ENCODE peak calls at places on chromosome 11, in eight cellular contexts. S is IMR-90, D is right lobe of liver, V is HCT116, G is lower leg skin, F is sigmoid colon, M is uterus, A is ovary. C is an unnamed sample.
A peak's percentile ranks its signal among the peaks of the same experiment; 100 is the strongest.

GRCh38 chr11:12189543-12190235 is 79.3 kb downstream of the MICAL2 start:
- DNase-seq in S (no peak), D (no peak), V (no peak), G (peak; percentile 62), F (no peak), M (no peak), A (no peak), C (no peak)

GRCh38 chr11:19079643-19080440 is 19.3 kb upstream of the MRGPRX2 start:
- DNase-seq in S (peak; percentile 68), D (no peak), V (peak; percentile 47), G (no peak), F (no peak), M (peak; percentile 25), A (no peak), C (no peak)

GRCh38 chr11:13316528-13316961 is 39.0 kb downstream of the BMAL1 start:
- DNase-seq in S (peak; percentile 55), D (no peak), V (no peak), G (no peak), F (no peak), M (peak; percentile 36), A (peak; percentile 43), C (no peak)

GRCh38 chr11:69558519-69558941 is 77.1 kb downstream of the LINC01488 start:
- DNase-seq in S (no peak), D (no peak), V (no peak), G (no peak), F (no peak), M (no peak), A (no peak), C (no peak)

GRCh38 chr11:17600316-17601205 is 53.5 kb downstream of the OTOG start:
- DNase-seq in S (no peak), D (peak; percentile 33), V (no peak), G (peak; percentile 8), F (peak; percentile 56), M (no peak), A (no peak), C (no peak)

GRCh38 chr11:93648168-93648567 is 13.3 kb upstream of the CEP295 start:
- DNase-seq in S (peak; percentile 21), D (no peak), V (no peak), G (no peak), F (no peak), M (no peak), A (no peak), C (no peak)

GRCh38 chr11:120931057-120931779 is 92.7 kb upstream of the TBCEL start:
- DNase-seq in S (no peak), D (no peak), V (no peak), G (no peak), F (no peak), M (no peak), A (no peak), C (peak; percentile 50)

GRCh38 chr11:110000045-110000502 is 93.1 kb upstream of the ZC3H12C start:
- DNase-seq in S (peak; percentile 99), D (no peak), V (peak; percentile 23), G (no peak), F (no peak), M (no peak), A (no peak), C (no peak)

GRCh38 chr11:18633256-18634139 is 644 bp downstream of the SPTY2D1 start:
- DNase-seq in S (peak; percentile 48), D (peak; percentile 42), V (no peak), G (no peak), F (peak; percentile 68), M (no peak), A (no peak), C (peak; percentile 73)

GRCh38 chr11:32005786-32006406 is 85.0 kb upstream of the RCN1 start:
- DNase-seq in S (peak; percentile 8), D (no peak), V (no peak), G (no peak), F (no peak), M (no peak), A (no peak), C (no peak)

GRCh38 chr11:118003021-118003423 is 16.8 kb downstream of the IL10RA start:
- DNase-seq in S (no peak), D (peak; percentile 28), V (no peak), G (no peak), F (no peak), M (no peak), A (no peak), C (no peak)

GRCh38 chr11:57427692-57428082 is 766 bp upstream of the SLC43A3 start:
- DNase-seq in S (peak; percentile 57), D (peak; percentile 75), V (no peak), G (peak; percentile 89), F (peak; percentile 94), M (peak; percentile 89), A (peak; percentile 87), C (no peak)

GRCh38 chr11:96112192-96113099 is 188.5 kb upstream of the MTMR2 start:
- DNase-seq in S (peak; percentile 54), D (no peak), V (no peak), G (no peak), F (no peak), M (no peak), A (no peak), C (no peak)

GRCh38 chr11:78474451-78474850 is 56.8 kb upstream of the GAB2 start:
- DNase-seq in S (no peak), D (no peak), V (no peak), G (no peak), F (no peak), M (no peak), A (no peak), C (no peak)

GRCh38 chr11:37755526-37755925 is 1157.5 kb upstream of the RAG2 start:
- DNase-seq in S (no peak), D (no peak), V (no peak), G (no peak), F (no peak), M (no peak), A (no peak), C (no peak)

GRCh38 chr11:12066799-12067508 is 43.4 kb upstream of the MICAL2 start:
- DNase-seq in S (peak; percentile 56), D (peak; percentile 64), V (no peak), G (peak; percentile 68), F (peak; percentile 87), M (peak; percentile 56), A (no peak), C (no peak)

GRCh38 chr11:87235366-87235765 is 197.6 kb downstream of the TMEM135 start:
- DNase-seq in S (no peak), D (no peak), V (no peak), G (no peak), F (no peak), M (no peak), A (no peak), C (no peak)

GRCh38 chr11:118921929-118922744 is 3.6 kb downstream of the BCL9L start:
- DNase-seq in S (peak; percentile 56), D (peak; percentile 95), V (no peak), G (peak; percentile 70), F (peak; percentile 96), M (peak; percentile 84), A (peak; percentile 87), C (no peak)

GRCh38 chr11:14503023-14503422 is 3.4 kb upstream of the COPB1 start:
- DNase-seq in S (peak; percentile 18), D (no peak), V (no peak), G (no peak), F (no peak), M (no peak), A (no peak), C (no peak)
- TF ChIP-seq POLR2A in S (no peak), D (no peak), V (no peak), G (no peak), F (no peak), M (no peak), A (no peak), C (no peak)

GRCh38 chr11:67503119-67504022 is 1.8 kb downstream of the PITPNM1 start:
- DNase-seq in S (no peak), D (no peak), V (no peak), G (no peak), F (no peak), M (no peak), A (no peak), C (no peak)

GRCh38 chr11:67505605-67506396 is 638 bp upstream of the PITPNM1 start:
- DNase-seq in S (peak; percentile 78), D (peak; percentile 96), V (peak; percentile 93), G (peak; percentile 89), F (peak; percentile 93), M (peak; percentile 79), A (peak; percentile 66), C (peak; percentile 85)

GRCh38 chr11:67506426-67507032 is 1.4 kb upstream of the PITPNM1 start:
- DNase-seq in S (no peak), D (no peak), V (no peak), G (no peak), F (peak; percentile 69), M (no peak), A (no peak), C (no peak)

GRCh38 chr11:67504023-67504949 is 877 bp downstream of the PITPNM1 start:
- DNase-seq in S (no peak), D (no peak), V (no peak), G (no peak), F (no peak), M (no peak), A (no peak), C (no peak)

GRCh38 chr11:67504950-67505561 is at the start of gene PITPNM1:
- DNase-seq in S (peak; percentile 24), D (peak; percentile 85), V (no peak), G (no peak), F (peak; percentile 80), M (peak; percentile 68), A (no peak), C (peak; percentile 42)
- TF ChIP-seq POLR2A in S (peak; percentile 63), D (peak; percentile 58), V (no peak), G (no peak), F (no peak), M (no peak), A (peak; percentile 18), C (no peak)

GRCh38 chr11:71448257-71449161 is at the start of gene DHCR7:
- DNase-seq in S (peak; percentile 93), D (peak; percentile 98), V (peak; percentile 81), G (peak; percentile 78), F (peak; percentile 97), M (peak; percentile 91), A (peak; percentile 96), C (peak; percentile 94)
- TF ChIP-seq POLR2A in S (no peak), D (peak; percentile 77), V (peak; percentile 72), G (no peak), F (no peak), M (peak; percentile 69), A (peak; percentile 82), C (peak; percentile 3)

GRCh38 chr11:122748968-122749687 is 89.2 kb upstream of the CRTAM start:
- DNase-seq in S (peak; percentile 95), D (no peak), V (no peak), G (peak; percentile 54), F (peak; percentile 78), M (no peak), A (no peak), C (peak; percentile 51)
- TF ChIP-seq POLR2A in S (no peak), D (peak; percentile 34), V (no peak), G (no peak), F (no peak), M (no peak), A (no peak), C (no peak)

DNA sequence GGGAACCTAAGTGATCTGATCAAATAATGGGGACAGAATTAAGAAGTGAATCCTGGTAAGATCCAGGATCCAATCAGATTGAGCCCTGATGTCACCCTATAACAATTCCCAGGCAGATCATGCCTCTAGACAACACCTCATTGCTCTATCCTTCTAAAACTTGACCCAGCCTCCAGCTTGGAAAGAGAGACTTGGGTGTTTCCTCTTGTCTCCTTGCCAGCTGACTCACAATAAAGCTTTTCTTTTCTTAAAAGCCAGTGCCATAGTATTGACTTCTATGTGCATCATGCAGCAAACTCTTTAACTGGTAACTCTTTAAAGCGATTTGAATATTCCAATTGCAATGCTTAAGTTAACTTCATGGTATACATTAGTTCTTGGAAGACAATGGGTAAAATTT is 109.6 kb upstream of the CHORDC1 start:
- DNase-seq in S (no peak), D (no peak), V (no peak), G (no peak), F (no peak), M (no peak), A (no peak), C (no peak)
- TF ChIP-seq POLR2A in S (no peak), D (no peak), V (no peak), G (no peak), F (no peak), M (no peak), A (no peak), C (no peak)